ENCODE peak calls at places on chromosomes 13 and 19, in four cellular contexts. U is hippocampal formation, S is cardiac muscle cell, T is neural crest cell. B is an unnamed sample.
A peak's percentile ranks its signal among the peaks of the same experiment; 100 is the strongest.

GRCh38 chr19:33125929-33126388 is 6.0 kb upstream of the WDR88 start:
- DNase-seq in S (peak; percentile 77), U (peak; percentile 45), T (peak; percentile 41), B (peak; percentile 83)

GRCh38 chr13:47033216-47033615 is 136.4 kb upstream of the HTR2A start:
- DNase-seq in U (no peak), T (no peak), S (peak; percentile 45), B (no peak)

GRCh38 chr19:536031-536880 is 4.7 kb downstream of the CDC34 start:
- DNase-seq in S (no peak), T (no peak), U (no peak), B (no peak)

GRCh38 chr13:39269004-39269403 is 230.7 kb downstream of the NHLRC3 start:
- DNase-seq in T (no peak), U (no peak), S (no peak), B (no peak)

GRCh38 chr19:11138659-11139526 is 16.7 kb downstream of the SPC24 start:
- DNase-seq in S (peak; percentile 82), U (no peak), T (no peak), B (peak; percentile 65)

GRCh38 chr19:43674630-43674982 is 4.6 kb upstream of the PLAUR start:
- DNase-seq in T (no peak), U (no peak), S (peak; percentile 61), B (no peak)

GRCh38 chr19:6476155-6476895 is 5.3 kb downstream of the DENND1C start:
- DNase-seq in U (no peak), T (peak; percentile 90), S (peak; percentile 49), B (peak; percentile 93)

GRCh38 chr13:19052931-19053330 is 128.7 kb downstream of the TUBA3C start:
- DNase-seq in T (no peak), S (no peak), U (no peak), B (no peak)

GRCh38 chr13:112877976-112878955 is 90.7 kb upstream of the MCF2L start:
- DNase-seq in U (no peak), T (no peak), S (no peak), B (no peak)

GRCh38 chr13:114328034-114328433 is 13.7 kb downstream of the CHAMP1 start:
- DNase-seq in U (no peak), T (no peak), S (no peak), B (peak; percentile 85)

GRCh38 chr19:12680034-12680433 is 1.6 kb downstream of the DHPS start:
- DNase-seq in U (no peak), T (no peak), S (no peak), B (no peak)

GRCh38 chr19:58054792-58055482 is 4.1 kb upstream of the ZNF135 start:
- DNase-seq in S (peak; percentile 38), U (peak; percentile 68), T (no peak), B (peak; percentile 42)

GRCh38 chr13:70415141-70415540 is 306.9 kb upstream of the KLHL1 start:
- DNase-seq in T (no peak), U (no peak), S (no peak), B (no peak)

GRCh38 chr13:98847780-98848179 is 95.3 kb upstream of the SLC15A1 start:
- DNase-seq in U (no peak), S (peak; percentile 71), T (no peak), B (peak; percentile 19)

GRCh38 chr19:41552558-41552957 is 23.4 kb upstream of the CEACAM21 start:
- DNase-seq in U (no peak), T (no peak), S (no peak), B (no peak)